ENCODE peak calls at places on chromosomes 4 and X, in six cellular contexts. C is astrocyte of the spinal cord; W is K562; P is CD4-positive, alpha-beta T cell; Q is A549; K is GM10248. R is an unnamed sample.

GRCh38 chr4:7466904-7467303 is 32.2 kb upstream of the PSAPL1 start:
- DNase-seq in P (no peak), Q (no peak), C (no peak), K (no peak), W (no peak), R (no peak)

GRCh38 chr4:54005475-54005874 is 58.9 kb downstream of the CHIC2 start:
- DNase-seq in Q (no peak), K (no peak), P (no peak), W (no peak), C (peak), R (no peak)

GRCh38 chr4:20203508-20203907 is 48.2 kb upstream of the SLIT2 start:
- DNase-seq in C (peak), Q (no peak), K (no peak), P (no peak), W (no peak), R (no peak)

GRCh38 chrX:68307767-68308166 is 125.5 kb downstream of the OPHN1 start:
- DNase-seq in Q (no peak), W (no peak), P (no peak), C (peak), K (no peak), R (no peak)

GRCh38 chr4:122562436-122562835 is 58.4 kb downstream of the IL21 start:
- DNase-seq in W (no peak), K (no peak), Q (no peak), P (no peak), C (no peak), R (no peak)

GRCh38 chr4:2743518-2744445 is 12.4 kb downstream of the TNIP2 start:
- DNase-seq in Q (no peak), W (no peak), C (no peak), K (no peak), P (no peak), R (no peak)

GRCh38 chrX:49175435-49175834 is 3.7 kb downstream of the PLP2 start:
- DNase-seq in W (peak), C (no peak), P (no peak), Q (no peak), K (no peak), R (no peak)

GRCh38 chr4:10031663-10032590 is 10.6 kb upstream of the SLC2A9 start:
- DNase-seq in C (no peak), Q (no peak), K (no peak), P (no peak), W (no peak), R (no peak)

GRCh38 chr4:121764702-121765367 is at the start of gene SMIM43:
- DNase-seq in W (no peak), P (no peak), Q (no peak), K (no peak), C (no peak), R (peak)

DNA sequence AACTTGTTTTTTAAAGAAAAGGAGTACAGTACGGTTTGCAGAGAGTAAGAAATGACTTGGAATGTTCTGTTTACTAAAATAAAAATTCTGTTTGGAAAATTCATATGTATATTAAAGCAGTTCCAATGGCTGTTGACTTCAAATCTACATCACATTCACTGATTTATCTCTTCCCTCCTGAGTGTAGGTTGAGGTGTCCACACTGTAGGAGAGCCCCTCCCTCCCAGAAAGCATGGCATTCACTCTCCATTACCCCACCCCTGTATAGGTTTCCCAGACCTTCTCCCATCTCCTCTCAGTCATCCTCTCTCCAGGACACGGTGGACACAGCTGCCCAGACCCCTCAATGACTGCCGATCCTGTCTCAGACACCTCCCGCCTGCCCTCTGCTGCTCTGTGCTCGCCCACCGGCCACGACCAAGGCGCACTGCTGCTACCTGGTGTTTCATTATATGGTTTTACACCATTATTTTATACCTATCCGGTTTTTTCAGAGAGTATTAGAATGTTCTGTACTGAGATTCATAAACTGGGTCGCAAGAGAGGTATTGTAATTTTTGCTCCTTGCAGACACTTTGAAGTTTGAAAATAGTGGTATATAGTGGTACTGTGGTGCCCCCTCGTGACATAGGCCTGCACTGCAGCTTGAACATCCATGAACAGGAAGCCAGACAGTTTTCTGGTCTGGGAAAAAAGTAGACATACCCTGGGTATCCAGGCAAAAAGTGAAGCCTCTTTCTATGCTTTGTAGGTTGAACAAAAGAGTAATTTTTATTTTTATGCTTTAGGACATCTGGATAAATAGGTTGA is 38.8 kb upstream of the BEX4 start:
- DNase-seq in C (peak), W (peak), K (peak), P (peak), Q (peak), R (peak)
- TF ChIP-seq CTCF in C (peak), W (peak), K (peak), P (peak), Q (peak), R (peak)

GRCh38 chr4:139556071-139556734 is at the start of gene SETD7:
- DNase-seq in C (peak), Q (peak), P (peak), K (peak), W (peak), R (peak)
- TF ChIP-seq CTCF in C (peak), Q (no peak), P (no peak), K (no peak), W (no peak), R (no peak)

DNA sequence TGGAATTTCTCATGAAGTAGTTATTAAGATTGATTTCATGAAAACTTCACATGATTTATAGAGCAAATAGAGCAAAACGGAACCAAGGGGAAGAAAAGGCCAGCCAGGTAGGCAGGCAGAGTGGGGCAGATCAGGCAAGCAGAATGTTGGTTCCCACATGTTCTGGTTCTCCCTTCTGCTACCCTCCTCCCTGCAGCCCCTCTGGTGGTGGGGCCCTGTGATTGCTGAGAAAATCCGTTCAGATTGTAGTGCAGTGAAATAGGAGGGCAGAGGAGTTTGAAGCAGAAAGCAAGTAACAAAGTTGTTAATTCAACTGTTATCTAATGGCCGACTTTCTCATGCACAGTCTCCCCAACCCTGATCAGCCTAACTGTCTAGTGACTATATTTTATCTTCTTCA is 185.3 kb downstream of the MID1IP1 start:
- DNase-seq in P (no peak), K (no peak), W (no peak), C (no peak), Q (no peak), R (no peak)
- TF ChIP-seq CTCF in P (no peak), K (no peak), W (no peak), C (no peak), Q (no peak), R (no peak)

GRCh38 chr4:135032670-135033069 is 831.1 kb upstream of the PABPC4L start:
- DNase-seq in K (no peak), Q (no peak), C (no peak), P (no peak), W (no peak), R (no peak)
- TF ChIP-seq CTCF in K (no peak), Q (no peak), C (no peak), P (no peak), W (no peak), R (no peak)

GRCh38 chrX:46572295-46572936 is 1.1 kb upstream of the CHST7 start:
- DNase-seq in W (no peak), P (no peak), C (no peak), Q (peak), K (peak), R (no peak)

GRCh38 chrX:46573896-46574336 is 351 bp downstream of the CHST7 start:
- DNase-seq in P (peak), K (peak), Q (peak), W (no peak), C (peak), R (peak)

GRCh38 chrX:46574337-46574940 is 874 bp downstream of the CHST7 start:
- DNase-seq in P (no peak), W (no peak), K (no peak), Q (no peak), C (no peak), R (peak)

GRCh38 chrX:46574941-46575381 is 1.4 kb downstream of the CHST7 start:
- DNase-seq in K (peak), C (no peak), Q (no peak), W (no peak), P (peak), R (no peak)

GRCh38 chrX:46573331-46573895 is at the start of gene CHST7:
- DNase-seq in C (peak), Q (peak), K (peak), W (no peak), P (peak), R (peak)
- TF ChIP-seq CTCF in C (peak), Q (peak), K (peak), W (no peak), P (no peak), R (peak)

GRCh38 chr4:102623622-102624021 is 122.5 kb downstream of the NFKB1 start:
- DNase-seq in Q (peak), C (peak), P (no peak), W (peak), K (no peak), R (peak)
- TF ChIP-seq CTCF in Q (peak), C (peak), P (no peak), W (peak), K (no peak), R (peak)

DNA sequence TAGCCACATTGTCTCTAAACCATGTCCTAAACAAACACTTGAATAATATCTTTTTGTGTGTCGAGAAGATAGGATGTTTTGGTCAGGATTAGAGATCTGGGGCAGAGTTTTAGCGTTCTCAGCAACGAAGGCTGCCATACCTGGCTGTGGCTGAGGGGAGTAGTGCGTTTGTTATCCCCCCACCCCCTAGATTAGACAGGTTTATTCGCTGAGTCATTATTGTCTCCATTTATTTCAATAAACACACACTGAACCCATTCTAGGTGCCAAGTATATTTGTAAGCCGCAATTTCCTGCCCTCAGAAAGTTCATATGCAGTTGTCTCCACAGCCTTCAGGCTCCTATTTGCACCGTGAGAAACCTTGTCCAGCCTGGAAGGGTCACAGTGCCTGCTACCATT is 1684.8 kb upstream of the TENM3 start:
- DNase-seq in Q (no peak), P (no peak), K (no peak), C (no peak), W (no peak), R (no peak)
- TF ChIP-seq CTCF in Q (no peak), P (no peak), K (no peak), C (no peak), W (no peak), R (no peak)

DNA sequence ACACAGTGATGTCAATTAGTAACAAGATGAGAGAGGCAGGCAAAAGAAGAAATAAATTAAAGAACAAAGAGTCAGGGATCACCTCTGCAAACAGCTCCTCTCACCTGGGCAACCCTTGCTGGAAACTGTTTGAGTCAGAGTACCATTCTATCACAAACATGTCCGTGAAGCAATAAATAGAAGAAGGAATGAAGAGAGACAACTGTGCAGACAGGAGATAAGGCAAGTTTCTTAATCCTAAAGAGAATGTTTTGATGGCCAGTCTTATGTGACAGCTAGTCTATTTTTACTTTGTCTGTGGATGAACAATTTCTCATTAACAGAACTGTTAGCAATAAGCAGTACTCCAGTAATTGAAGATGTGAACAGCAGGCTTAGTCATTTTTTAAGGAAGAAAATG is 422.4 kb downstream of the DMD start:
- DNase-seq in C (no peak), Q (no peak), P (no peak), W (no peak), K (no peak), R (no peak)
- TF ChIP-seq CTCF in C (no peak), Q (no peak), P (no peak), W (no peak), K (no peak), R (no peak)

GRCh38 chrX:11666180-11666579 is 460 bp upstream of the ARHGAP6 start:
- DNase-seq in K (peak), P (no peak), Q (no peak), W (no peak), C (peak), R (peak)

GRCh38 chrX:11665144-11666040 is at the start of gene ARHGAP6:
- DNase-seq in C (peak), W (no peak), P (no peak), K (peak), Q (no peak), R (peak)

GRCh38 chrX:11667286-11667685 is 1.6 kb upstream of the ARHGAP6 start:
- DNase-seq in W (no peak), P (no peak), K (no peak), Q (no peak), C (no peak), R (no peak)

GRCh38 chrX:11664211-11664888 is 1.4 kb downstream of the ARHGAP6 start:
- DNase-seq in Q (no peak), W (no peak), C (peak), P (no peak), K (peak), R (peak)

DNA sequence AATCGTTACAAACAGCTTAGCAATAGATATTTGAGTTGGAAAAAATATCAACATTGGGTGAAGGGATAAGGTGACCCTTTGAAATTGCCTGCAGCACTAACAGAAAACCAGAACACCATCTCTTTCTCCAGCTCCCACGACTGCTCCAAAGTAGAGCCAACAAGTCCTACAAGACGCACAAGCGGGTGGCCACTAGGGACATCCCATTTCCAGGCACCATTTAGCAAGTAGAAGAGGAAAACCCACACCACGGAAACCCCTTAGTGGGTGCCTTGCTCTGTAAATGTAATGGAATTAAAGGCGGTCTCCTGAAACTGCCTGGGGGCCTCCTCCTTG is 1.9 kb downstream of the ARHGAP6 start:
- DNase-seq in W (no peak), P (no peak), Q (no peak), K (no peak), C (no peak), R (no peak)
- TF ChIP-seq CTCF in W (no peak), P (no peak), Q (no peak), K (no peak), C (no peak), R (peak)

DNA sequence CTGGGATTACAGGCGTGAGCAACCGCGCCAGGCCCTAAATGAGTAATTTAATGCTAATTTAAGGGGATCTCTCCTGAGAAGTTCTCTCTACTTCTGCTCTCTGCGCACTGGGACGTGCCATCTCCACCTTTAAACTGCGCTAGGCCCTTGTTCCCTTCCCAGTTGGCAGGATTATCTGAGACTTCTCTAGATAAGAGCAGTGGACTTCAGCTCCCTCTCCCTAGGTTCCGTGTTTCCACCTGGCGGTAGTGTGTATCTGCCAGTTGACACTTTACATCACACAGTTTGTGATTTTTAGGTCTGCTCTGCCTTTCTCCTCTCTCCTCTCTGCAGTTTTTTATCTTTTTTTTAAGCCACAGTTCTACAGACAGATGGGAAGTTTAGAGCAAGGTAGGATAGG is 40.2 kb downstream of the ARHGAP10 start:
- DNase-seq in P (no peak), K (no peak), C (no peak), W (no peak), Q (no peak), R (no peak)
- TF ChIP-seq CTCF in P (no peak), K (no peak), C (no peak), W (no peak), Q (no peak), R (no peak)